ENCODE peak calls at places on chromosomes 4 and X, in five cellular contexts. R, Y, H, Q and O are unnamed samples.

GRCh38 chr4:4753643-4754042 is 105.8 kb upstream of the MSX1 start:
- DNase-seq in R (no peak), Y (no peak), H (no peak), Q (no peak), O (no peak)

GRCh38 chr4:184775854-184776555 is 42.1 kb upstream of the CENPU start:
- DNase-seq in R (no peak), Y (no peak), H (no peak), Q (no peak), O (no peak)

GRCh38 chr4:70728096-70728495 is 6.3 kb downstream of the RUFY3 start:
- DNase-seq in R (no peak), Y (no peak), H (no peak), Q (no peak), O (no peak)

GRCh38 chrX:17521871-17522693 is 147.1 kb downstream of the NHS start:
- DNase-seq in R (no peak), Y (no peak), H (no peak), Q (peak), O (no peak)

GRCh38 chrX:154135458-154136229 is 8.4 kb upstream of the OPN1LW start:
- DNase-seq in R (no peak), Y (no peak), H (no peak), Q (no peak), O (no peak)

GRCh38 chr4:129378346-129378745 is 282.4 kb downstream of the C4orf33 start:
- DNase-seq in R (no peak), Y (no peak), H (peak), Q (no peak), O (no peak)

GRCh38 chr4:148053298-148054003 is 321.6 kb downstream of the ARHGAP10 start:
- DNase-seq in R (no peak), Y (no peak), H (peak), Q (no peak), O (no peak)

GRCh38 chr4:152691761-152692160 is 12.0 kb upstream of the TMEM154 start:
- DNase-seq in R (no peak), Y (no peak), H (no peak), Q (no peak), O (no peak)

GRCh38 chrX:10983526-10983925 is 127.6 kb upstream of the HCCS start:
- DNase-seq in R (no peak), Y (no peak), H (no peak), Q (no peak), O (no peak)

GRCh38 chr4:185020293-185020808 is 2.1 kb downstream of the HELT start:
- DNase-seq in R (no peak), Y (no peak), H (no peak), Q (peak), O (no peak)

GRCh38 chr4:102574317-102574716 is 73.2 kb downstream of the NFKB1 start:
- DNase-seq in R (no peak), Y (no peak), H (no peak), Q (no peak), O (no peak)

GRCh38 chr4:126992910-126993309 is 639.8 kb upstream of the INTU start:
- DNase-seq in R (no peak), Y (no peak), H (no peak), Q (no peak), O (no peak)

GRCh38 chr4:21765810-21766407 is 182.7 kb downstream of the KCNIP4 start:
- DNase-seq in R (no peak), Y (peak), H (no peak), Q (peak), O (peak)

GRCh38 chr4:73607375-73608026 is 12.7 kb downstream of the RASSF6 start:
- DNase-seq in R (no peak), Y (no peak), H (no peak), Q (peak), O (no peak)

GRCh38 chrX:133968109-133968508 is 17.3 kb downstream of the GPC3 start:
- DNase-seq in R (no peak), Y (no peak), H (no peak), Q (no peak), O (no peak)

GRCh38 chrX:45322820-45323219 is 122.1 kb upstream of the DIPK2B start:
- DNase-seq in R (no peak), Y (no peak), H (no peak), Q (no peak), O (no peak)

GRCh38 chrX:118182050-118182449 is 65.4 kb upstream of the KLHL13 start:
- DNase-seq in R (no peak), Y (no peak), H (no peak), Q (no peak), O (no peak)

GRCh38 chr4:74158561-74159396 is 861 bp downstream of the MTHFD2L start:
- DNase-seq in R (no peak), Y (no peak), H (no peak), Q (no peak), O (no peak)

GRCh38 chrX:38796926-38797325 is 4.3 kb upstream of the MID1IP1 start:
- DNase-seq in R (no peak), Y (no peak), H (no peak), Q (no peak), O (no peak)

GRCh38 chr4:8656185-8656517 is 63.6 kb downstream of the CPZ start:
- DNase-seq in R (no peak), Y (no peak), H (no peak), Q (no peak), O (no peak)

GRCh38 chrX:120740072-120740471 is 110.2 kb upstream of the C1GALT1C1 start:
- DNase-seq in R (no peak), Y (no peak), H (no peak), Q (no peak), O (no peak)